ENCODE peak calls at places on chromosomes 7 and 10, in seven cellular contexts. J, W, S, A, F, R and G are unnamed samples.

GRCh38 chr7:21450876-21451275 is 23.0 kb downstream of the SP4 start:
- DNase-seq in J (no peak), W (no peak), S (no peak), A (no peak), F (no peak), R (no peak), G (no peak)

GRCh38 chr10:25405871-25406270 is 231.1 kb downstream of the GPR158 start:
- DNase-seq in J (no peak), W (no peak), S (no peak), A (no peak), F (no peak), R (no peak), G (no peak)

GRCh38 chr10:87618470-87619423 is 40.9 kb upstream of the PAPSS2 start:
- DNase-seq in J (no peak), W (no peak), S (peak; percentile 10), A (peak; percentile 69), F (no peak), R (no peak), G (no peak)

GRCh38 chr10:20088302-20088701 is 272.1 kb downstream of the PLXDC2 start:
- DNase-seq in J (no peak), W (no peak), S (no peak), A (peak; percentile 15), F (no peak), R (no peak), G (no peak)

GRCh38 chr10:33233635-33234034 is 100.8 kb downstream of the NRP1 start:
- DNase-seq in J (no peak), W (no peak), S (no peak), A (no peak), F (no peak), R (no peak), G (peak; percentile 28)

GRCh38 chr7:8724080-8724718 is 290.8 kb downstream of the NXPH1 start:
- DNase-seq in J (peak; percentile 90), W (no peak), S (peak; percentile 47), A (peak; percentile 68), F (peak; percentile 91), R (peak; percentile 69), G (peak; percentile 13)

GRCh38 chr10:2619472-2619871 is 447.9 kb upstream of the PFKP start:
- DNase-seq in J (peak; percentile 60), W (no peak), S (peak; percentile 10), A (peak; percentile 28), F (peak; percentile 72), R (no peak), G (peak; percentile 0)

GRCh38 chr7:50663396-50664102 is 98.3 kb upstream of the DDC start:
- DNase-seq in J (no peak), W (no peak), S (no peak), A (no peak), F (no peak), R (no peak), G (no peak)

GRCh38 chr10:63455507-63455906 is 10.3 kb downstream of the JMJD1C start:
- DNase-seq in J (no peak), W (no peak), S (no peak), A (no peak), F (no peak), R (no peak), G (no peak)

GRCh38 chr7:118185163-118185860 is 1.3 kb downstream of the LSM8 start:
- DNase-seq in J (no peak), W (no peak), S (no peak), A (no peak), F (no peak), R (no peak), G (peak; percentile 58)

GRCh38 chr7:40516376-40516775 is 381.6 kb downstream of the SUGCT start:
- DNase-seq in J (no peak), W (no peak), S (no peak), A (no peak), F (no peak), R (no peak), G (peak; percentile 63)

GRCh38 chr10:3858051-3858845 is 73.2 kb upstream of the KLF6 start:
- DNase-seq in J (no peak), W (no peak), S (no peak), A (no peak), F (no peak), R (no peak), G (peak; percentile 36)

GRCh38 chr7:123282181-123282580 is 82.4 kb upstream of the SLC13A1 start:
- DNase-seq in J (no peak), W (no peak), S (peak; percentile 66), A (no peak), F (no peak), R (no peak), G (no peak)

GRCh38 chr10:96995851-96996250 is 163.8 kb downstream of the LCOR start:
- DNase-seq in J (no peak), W (no peak), S (peak; percentile 45), A (no peak), F (no peak), R (no peak), G (no peak)

GRCh38 chr10:70265032-70265689 is 18.6 kb downstream of the NPFFR1 start:
- DNase-seq in J (peak; percentile 74), W (peak; percentile 64), S (peak; percentile 77), A (peak; percentile 53), F (peak; percentile 91), R (peak; percentile 80), G (no peak)

GRCh38 chr7:24029068-24029467 is 254.9 kb upstream of the NPY start:
- DNase-seq in J (no peak), W (no peak), S (no peak), A (no peak), F (no peak), R (no peak), G (no peak)

GRCh38 chr7:50652400-50653115 is 87.4 kb upstream of the DDC start:
- DNase-seq in J (no peak), W (no peak), S (no peak), A (no peak), F (no peak), R (no peak), G (no peak)

GRCh38 chr10:23191764-23192395 is at the start of gene PTF1A:
- DNase-seq in J (peak; percentile 51), W (no peak), S (no peak), A (peak; percentile 16), F (peak; percentile 54), R (no peak), G (no peak)

GRCh38 chr7:139702811-139703467 is 74.9 kb downstream of the HIPK2 start:
- DNase-seq in J (no peak), W (no peak), S (no peak), A (no peak), F (no peak), R (no peak), G (no peak)

GRCh38 chr7:139706837-139707236 is 71.0 kb downstream of the HIPK2 start:
- DNase-seq in J (no peak), W (no peak), S (no peak), A (no peak), F (no peak), R (no peak), G (no peak)

GRCh38 chr7:139702313-139702731 is 75.5 kb downstream of the HIPK2 start:
- DNase-seq in J (no peak), W (no peak), S (no peak), A (no peak), F (no peak), R (no peak), G (no peak)

GRCh38 chr7:139703468-139704307 is 74.1 kb downstream of the HIPK2 start:
- DNase-seq in J (no peak), W (no peak), S (no peak), A (no peak), F (no peak), R (no peak), G (no peak)

DNA sequence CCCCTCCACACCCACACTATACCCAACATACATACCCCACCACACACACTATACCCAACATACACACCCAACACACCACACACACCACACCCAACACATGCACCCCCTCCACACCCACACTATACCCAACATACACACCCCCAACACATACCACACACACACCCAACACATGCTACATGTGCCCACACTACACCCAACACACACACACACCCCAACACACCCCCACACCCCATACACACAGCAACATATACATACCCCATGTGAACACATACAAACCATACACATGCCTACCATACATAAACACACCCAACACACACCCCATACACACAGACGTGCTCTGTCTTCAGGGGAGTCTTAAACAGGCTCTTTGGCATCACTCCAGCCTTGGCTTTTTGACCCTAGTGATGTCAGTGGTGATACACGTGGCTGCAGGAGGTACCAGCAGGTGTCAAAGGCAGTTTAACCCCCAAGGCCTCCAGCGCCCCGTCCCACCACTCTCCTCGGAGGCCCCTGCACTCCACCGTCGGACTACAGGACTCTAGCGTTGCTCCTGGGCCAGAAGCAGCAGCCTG is 73.4 kb downstream of the HIPK2 start:
- DNase-seq in J (no peak), W (no peak), S (no peak), A (no peak), F (no peak), R (no peak), G (no peak)
- H4K20me1 ChIP-seq in J (peaks cover 30% of the 10 kb centered on the region), W (no peaks in the 10 kb centered on the region), S (peaks cover 6% of the 10 kb centered on the region), A (peaks cover 21% of the 10 kb centered on the region), F (no peaks in the 10 kb centered on the region), R (no peaks in the 10 kb centered on the region), G (no peaks in the 10 kb centered on the region)

GRCh38 chr10:103192089-103192450 is 1.0 kb downstream of the NT5C2 start:
- DNase-seq in J (no peak), W (no peak), S (no peak), A (peak; percentile 24), F (no peak), R (peak; percentile 6), G (peak; percentile 56)
- TF ChIP-seq EZH2phosphoT487 in J (no peak), W (no peak), S (no peak), A (no peak), F (no peak), R (no peak), G (no peak)

GRCh38 chr10:98045785-98046389 is 15.5 kb upstream of the CRTAC1 start:
- DNase-seq in J (peak; percentile 87), W (peak; percentile 60), S (peak; percentile 70), A (peak; percentile 84), F (peak; percentile 92), R (peak; percentile 69), G (peak; percentile 68)

GRCh38 chr10:98041352-98042043 is 11.1 kb upstream of the CRTAC1 start:
- DNase-seq in J (peak; percentile 80), W (peak; percentile 61), S (peak; percentile 68), A (peak; percentile 67), F (peak; percentile 89), R (peak; percentile 60), G (peak; percentile 73)

GRCh38 chr10:98047009-98047741 is 16.8 kb upstream of the CRTAC1 start:
- DNase-seq in J (no peak), W (no peak), S (no peak), A (no peak), F (no peak), R (no peak), G (no peak)
- H3K27me3 ChIP-seq in J (peaks cover 36% of the 10 kb centered on the region), W (peaks cover 40% of the 10 kb centered on the region), S (peaks cover 35% of the 10 kb centered on the region), A (peaks cover 47% of the 10 kb centered on the region), F (peaks cover 6% of the 10 kb centered on the region), R (peaks cover 26% of the 10 kb centered on the region), G (peaks cover 34% of the 10 kb centered on the region)

GRCh38 chr10:71277914-71278665 is 41.0 kb upstream of the SLC29A3 start:
- DNase-seq in J (no peak), W (no peak), S (no peak), A (no peak), F (no peak), R (no peak), G (no peak)

GRCh38 chr10:71280216-71280615 is 38.8 kb upstream of the SLC29A3 start:
- DNase-seq in J (no peak), W (no peak), S (no peak), A (no peak), F (no peak), R (no peak), G (no peak)

GRCh38 chr10:71278691-71279588 is 40.1 kb upstream of the SLC29A3 start:
- DNase-seq in J (no peak), W (no peak), S (no peak), A (no peak), F (peak; percentile 45), R (no peak), G (no peak)

GRCh38 chr10:71280825-71281224 is 38.2 kb upstream of the SLC29A3 start:
- DNase-seq in J (no peak), W (no peak), S (no peak), A (no peak), F (no peak), R (no peak), G (no peak)

GRCh38 chr10:71279590-71280170 is 39.4 kb upstream of the SLC29A3 start:
- DNase-seq in J (no peak), W (no peak), S (no peak), A (no peak), F (no peak), R (no peak), G (no peak)
- H4K20me1 ChIP-seq in J (no peaks in the 10 kb centered on the region), W (no peaks in the 10 kb centered on the region), S (no peaks in the 10 kb centered on the region), A (no peaks in the 10 kb centered on the region), F (no peaks in the 10 kb centered on the region), R (no peaks in the 10 kb centered on the region), G (no peaks in the 10 kb centered on the region)